ENCODE peak calls at places on chromosomes 3 and 15, in seven cellular contexts. M is uterus, D is GM23338, K is left lung, Y is psoas muscle, U is RWPE1, S is omental fat pad. C is an unnamed sample.

GRCh38 chr3:52153389-52154096 is 680 bp downstream of the POC1A start:
- DNase-seq in M (no peak), D (peak; percentile 83), K (no peak), Y (peak; percentile 59), U (peak; percentile 44), S (no peak), C (no peak)

GRCh38 chr15:80695099-80695910 is at the start of gene ABHD17C:
- DNase-seq in M (peak; percentile 26), D (peak; percentile 68), K (peak; percentile 59), Y (peak; percentile 76), U (peak; percentile 74), S (no peak), C (no peak)

GRCh38 chr3:44125882-44126281 is 115.8 kb upstream of the TOPAZ1 start:
- DNase-seq in M (no peak), D (no peak), K (no peak), Y (no peak), U (no peak), S (no peak), C (no peak)

GRCh38 chr3:59545369-59545768 is 495.5 kb upstream of the CFAP20DC start:
- DNase-seq in M (no peak), D (no peak), K (no peak), Y (no peak), U (no peak), S (no peak), C (no peak)

GRCh38 chr15:73273181-73274002 is 95.4 kb downstream of the HCN4 start:
- DNase-seq in M (peak; percentile 49), D (peak; percentile 86), K (no peak), Y (peak; percentile 53), U (peak; percentile 55), S (peak; percentile 28), C (peak; percentile 5)

GRCh38 chr15:75031773-75032302 is 8.4 kb downstream of the PPCDC start:
- DNase-seq in M (no peak), D (peak; percentile 21), K (no peak), Y (no peak), U (no peak), S (no peak), C (no peak)

GRCh38 chr3:129015388-129016105 is 14.4 kb downstream of the EFCC1 start:
- DNase-seq in M (peak; percentile 63), D (no peak), K (no peak), Y (no peak), U (no peak), S (no peak), C (peak; percentile 31)

GRCh38 chr3:150407818-150408231 is 273 bp upstream of the TSC22D2 start:
- DNase-seq in M (peak; percentile 96), D (peak; percentile 94), K (no peak), Y (no peak), U (peak; percentile 26), S (peak; percentile 93), C (no peak)

GRCh38 chr3:59605944-59606534 is 556.2 kb upstream of the CFAP20DC start:
- DNase-seq in M (no peak), D (no peak), K (no peak), Y (no peak), U (no peak), S (no peak), C (no peak)

GRCh38 chr3:34212671-34213070 is 414.2 kb downstream of the PDCD6IP start:
- DNase-seq in M (no peak), D (no peak), K (peak; percentile 43), Y (no peak), U (no peak), S (no peak), C (no peak)

GRCh38 chr3:177646749-177647148 is 449.5 kb upstream of the TBL1XR1 start:
- DNase-seq in M (no peak), D (no peak), K (no peak), Y (no peak), U (no peak), S (no peak), C (peak; percentile 29)

GRCh38 chr3:125281411-125281810 is 68.9 kb upstream of the SLC12A8 start:
- DNase-seq in M (no peak), D (no peak), K (no peak), Y (no peak), U (no peak), S (no peak), C (no peak)

GRCh38 chr3:178003756-178004155 is 532.5 kb upstream of the KCNMB2 start:
- DNase-seq in M (no peak), D (no peak), K (no peak), Y (no peak), U (no peak), S (no peak), C (no peak)

GRCh38 chr3:99549220-99549619 is 89.2 kb upstream of the COL8A1 start:
- DNase-seq in M (no peak), D (no peak), K (no peak), Y (no peak), U (no peak), S (no peak), C (no peak)

GRCh38 chr3:99548674-99549073 is 89.7 kb upstream of the COL8A1 start:
- DNase-seq in M (no peak), D (no peak), K (no peak), Y (no peak), U (no peak), S (no peak), C (no peak)

GRCh38 chr3:99545941-99546580 is 92.3 kb upstream of the COL8A1 start:
- DNase-seq in M (no peak), D (no peak), K (no peak), Y (no peak), U (no peak), S (no peak), C (no peak)

GRCh38 chr3:99549918-99550603 is 88.3 kb upstream of the COL8A1 start:
- DNase-seq in M (no peak), D (no peak), K (no peak), Y (no peak), U (no peak), S (no peak), C (no peak)

DNA sequence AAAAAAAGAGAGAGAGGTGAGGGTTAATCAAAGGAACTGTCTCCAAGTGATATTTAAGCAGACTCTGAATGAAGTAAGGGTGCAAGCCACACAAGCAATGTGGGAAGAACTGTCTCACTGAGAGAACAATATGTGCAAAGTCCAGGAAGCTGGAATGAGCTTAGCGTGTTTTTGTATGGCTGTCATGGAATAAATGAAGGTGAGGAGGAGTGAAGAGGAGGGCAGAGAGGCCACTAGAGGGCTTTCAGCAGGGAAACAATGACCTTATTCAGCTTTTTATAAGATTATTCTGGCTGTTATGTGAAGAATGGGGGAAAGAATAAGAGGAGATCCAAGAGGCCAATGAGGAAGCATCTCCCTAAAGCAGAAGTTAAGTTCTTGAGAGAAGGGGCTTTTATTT is 86.9 kb upstream of the COL8A1 start:
- DNase-seq in M (no peak), D (no peak), K (no peak), Y (no peak), U (no peak), S (no peak), C (no peak)
- TF ChIP-seq CTCF in M (no peak), D (peak; percentile 46), K (no peak), Y (no peak), U (no peak), S (no peak), C (no peak)

DNA sequence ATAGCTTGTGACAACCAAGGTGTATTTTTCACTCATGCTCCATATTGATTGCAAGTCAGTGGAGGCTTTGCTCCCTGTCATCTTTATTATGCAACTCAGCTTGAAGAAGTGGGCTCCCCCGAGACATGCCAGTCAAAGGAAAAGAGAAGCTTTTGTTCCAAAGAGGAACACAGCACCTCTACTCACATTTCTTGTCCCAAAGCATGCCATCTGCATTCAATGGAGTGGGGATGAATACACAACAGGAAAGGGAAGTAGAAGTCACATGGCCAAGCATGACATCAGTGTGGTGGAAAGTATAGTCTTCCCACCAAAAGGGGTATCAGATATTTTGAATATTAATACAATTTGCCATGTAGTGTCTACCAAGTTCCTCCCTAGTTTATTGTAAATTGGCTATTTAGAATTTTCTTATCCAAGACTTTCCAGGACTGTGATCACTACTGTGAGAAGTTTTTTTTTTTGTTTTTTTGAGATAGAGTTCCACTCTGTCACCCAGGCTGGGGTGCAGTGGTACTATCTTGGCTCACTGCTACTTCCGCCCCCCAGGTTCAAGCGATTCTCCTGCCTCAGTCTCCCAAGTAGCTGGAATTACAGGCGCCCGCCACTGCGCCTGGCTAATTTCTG is 114.5 kb downstream of the GMPS start:
- DNase-seq in M (no peak), D (no peak), K (no peak), Y (no peak), U (no peak), S (no peak), C (no peak)
- TF ChIP-seq CTCF in M (no peak), D (no peak), K (no peak), Y (no peak), U (no peak), S (no peak), C (no peak)

GRCh38 chr3:120102674-120103073 is 8.4 kb upstream of the GSK3B start:
- DNase-seq in M (no peak), D (no peak), K (no peak), Y (no peak), U (peak; percentile 70), S (no peak), C (no peak)
- TF ChIP-seq CTCF in M (no peak), D (no peak), K (no peak), Y (no peak), U (no peak), S (no peak), C (no peak)

DNA sequence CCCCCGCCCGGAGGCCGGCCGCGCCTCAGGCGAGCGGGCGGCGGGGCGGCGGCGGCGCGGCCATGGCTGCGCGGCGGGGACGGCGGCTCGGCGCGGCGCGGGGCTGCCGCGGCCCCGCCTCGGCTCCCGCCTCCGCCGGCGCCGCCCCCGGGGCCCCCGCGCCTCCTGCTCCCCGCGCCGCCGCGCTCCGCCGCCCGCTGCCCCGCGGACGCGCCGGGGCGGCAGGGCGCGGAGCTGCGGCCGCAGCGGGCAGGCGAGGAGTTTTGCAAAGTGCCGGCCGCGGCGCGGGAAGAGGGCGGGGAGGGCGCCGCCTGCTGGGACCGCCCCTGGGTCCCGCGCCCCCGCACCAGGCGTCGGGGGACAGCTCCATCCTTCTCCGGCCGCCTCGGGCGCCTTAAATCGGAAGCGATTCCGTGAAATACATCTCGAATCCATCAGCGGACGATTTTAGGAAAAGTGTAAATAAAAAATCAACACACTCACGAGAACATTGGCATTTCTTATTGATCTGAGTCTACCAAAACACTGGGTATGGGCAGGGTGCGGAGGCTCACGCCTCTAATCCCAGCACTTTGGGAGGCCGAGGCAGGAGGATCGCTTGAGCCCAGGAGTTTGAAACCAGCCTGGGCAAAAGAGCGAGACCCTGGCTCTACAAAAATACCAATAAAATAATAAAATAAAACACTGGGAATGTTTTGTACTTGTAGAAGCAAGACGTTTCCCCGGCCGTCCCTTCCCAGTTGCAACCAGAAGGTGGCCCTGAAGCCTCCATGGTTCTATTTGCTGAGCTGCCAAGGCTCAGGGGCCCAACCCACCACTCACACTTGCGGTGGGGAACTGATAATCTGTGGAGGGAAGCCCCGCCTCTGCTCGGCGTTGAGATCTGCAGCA is 136.9 kb downstream of the NUP210 start:
- DNase-seq in M (no peak), D (peak; percentile 87), K (peak; percentile 10), Y (peak; percentile 55), U (peak; percentile 13), S (no peak), C (no peak)
- TF ChIP-seq CTCF in M (peak; percentile 10), D (peak; percentile 67), K (no peak), Y (peak; percentile 36), U (no peak), S (no peak), C (no peak)

C was measured in CD4-positive, alpha-beta T cell.